ENCODE peak calls at places on chromosome 9, in eight cellular contexts. T is RWPE2; W is psoas muscle; B is astrocyte; O is CD8-positive, alpha-beta T cell; Y is AG04450; J is SJCRH30; A is thoracic aorta. P is an unnamed sample.

GRCh38 chr9:73156593-73157187 is 5.0 kb downstream of the ANXA1 start:
- DNase-seq in Y (no peak), B (no peak), T (no peak), A (no peak), W (no peak), O (no peak), J (no peak), P (no peak)

GRCh38 chr9:86142973-86143372 is 43.6 kb upstream of the GOLM1 start:
- DNase-seq in W (no peak), B (no peak), Y (no peak), T (no peak), O (no peak), J (no peak), A (no peak), P (no peak)

GRCh38 chr9:133112361-133113026 is 8.5 kb downstream of the RALGDS start:
- DNase-seq in O (no peak), Y (no peak), B (no peak), W (peak; percentile 78), A (no peak), J (no peak), T (peak; percentile 47), P (peak; percentile 17)

GRCh38 chr9:14251146-14252071 is 62.5 kb downstream of the NFIB start:
- DNase-seq in T (peak; percentile 83), B (peak; percentile 89), O (no peak), A (peak; percentile 46), W (peak; percentile 92), Y (peak; percentile 39), J (peak; percentile 52), P (no peak)

GRCh38 chr9:14158911-14159310 is 155.0 kb downstream of the NFIB start:
- DNase-seq in J (no peak), W (no peak), O (no peak), A (no peak), B (peak; percentile 79), T (no peak), Y (no peak), P (no peak)

GRCh38 chr9:89080193-89080592 is 88.9 kb downstream of the S1PR3 start:
- DNase-seq in O (no peak), A (no peak), J (no peak), Y (no peak), W (peak; percentile 66), T (no peak), B (no peak), P (no peak)

GRCh38 chr9:4048441-4048840 is 251.4 kb downstream of the GLIS3 start:
- DNase-seq in T (no peak), A (no peak), B (peak; percentile 39), W (no peak), J (peak; percentile 10), Y (peak; percentile 7), O (no peak), P (no peak)

GRCh38 chr9:35729700-35730485 is 2.1 kb downstream of the TLN1 start:
- DNase-seq in T (no peak), A (no peak), Y (peak; percentile 69), W (peak; percentile 73), J (peak; percentile 52), B (peak; percentile 81), O (no peak), P (peak; percentile 20)

GRCh38 chr9:27425827-27426716 is 98.0 kb upstream of the IFNK start:
- DNase-seq in W (no peak), A (no peak), T (no peak), B (no peak), O (no peak), J (no peak), Y (no peak), P (no peak)

GRCh38 chr9:77177894-77178794 is 810 bp downstream of the VPS13A start:
- DNase-seq in Y (no peak), A (no peak), B (peak; percentile 20), T (no peak), J (peak; percentile 61), O (peak; percentile 66), W (peak; percentile 75), P (peak; percentile 39)

GRCh38 chr9:6667633-6668280 is 22.2 kb upstream of the GLDC start:
- DNase-seq in B (peak; percentile 12), T (no peak), J (peak; percentile 12), A (no peak), O (no peak), W (no peak), Y (no peak), P (peak; percentile 12)

GRCh38 chr9:103277240-103277639 is 282.1 kb downstream of the CYLC2 start:
- DNase-seq in B (no peak), Y (no peak), O (no peak), J (no peak), A (no peak), W (no peak), T (no peak), P (no peak)

GRCh38 chr9:13014484-13014883 is 239.7 kb downstream of the LURAP1L start:
- DNase-seq in J (no peak), A (no peak), Y (no peak), W (no peak), O (no peak), B (peak; percentile 68), T (no peak), P (no peak)

GRCh38 chr9:118058227-118058626 is 354.0 kb downstream of the TLR4 start:
- DNase-seq in A (no peak), T (no peak), W (no peak), O (no peak), Y (no peak), J (no peak), B (no peak), P (no peak)

GRCh38 chr9:121057821-121058220 is 7.7 kb upstream of the C5 start:
- DNase-seq in T (no peak), Y (no peak), A (no peak), O (no peak), J (no peak), B (no peak), W (no peak), P (no peak)

GRCh38 chr9:91328186-91328585 is 33.5 kb downstream of the AUH start:
- DNase-seq in B (no peak), T (no peak), Y (no peak), O (no peak), J (no peak), A (no peak), W (no peak), P (no peak)

GRCh38 chr9:115973241-115973640 is 180.3 kb upstream of the PAPPA start:
- DNase-seq in W (no peak), O (no peak), Y (no peak), B (no peak), T (no peak), A (no peak), J (no peak), P (no peak)

GRCh38 chr9:127397722-127398647 is 1.0 kb downstream of the SLC2A8 start:
- DNase-seq in J (peak; percentile 68), A (no peak), O (peak; percentile 67), Y (no peak), W (peak; percentile 74), B (no peak), T (no peak), P (peak; percentile 82)

GRCh38 chr9:98807811-98808195 is 333 bp downstream of the GALNT12 start:
- DNase-seq in B (no peak), W (no peak), A (no peak), T (no peak), J (no peak), Y (no peak), O (no peak), P (peak; percentile 54)

GRCh38 chr9:72131206-72131605 is 18.0 kb upstream of the GDA start:
- DNase-seq in B (no peak), A (no peak), W (no peak), J (no peak), O (no peak), Y (no peak), T (no peak), P (no peak)

GRCh38 chr9:122122468-122122867 is 29.4 kb upstream of the TTLL11 start:
- DNase-seq in W (no peak), J (no peak), Y (no peak), O (no peak), B (no peak), A (no peak), T (no peak), P (no peak)

GRCh38 chr9:2234371-2234893 is 219.3 kb downstream of the SMARCA2 start:
- DNase-seq in B (no peak), O (no peak), W (no peak), T (no peak), A (no peak), Y (no peak), J (peak; percentile 27), P (peak; percentile 46)

GRCh38 chr9:37994639-37995347 is 74.2 kb downstream of the SHB start:
- DNase-seq in B (peak; percentile 70), W (peak; percentile 93), O (no peak), A (no peak), J (peak; percentile 98), Y (peak; percentile 34), T (peak; percentile 69), P (peak; percentile 83)

GRCh38 chr9:6816581-6816980 is 58.8 kb downstream of the KDM4C start:
- DNase-seq in O (no peak), W (no peak), A (no peak), J (no peak), B (no peak), Y (no peak), T (no peak), P (no peak)

GRCh38 chr9:91211919-91212318 is 149.8 kb downstream of the AUH start:
- DNase-seq in B (no peak), J (no peak), T (no peak), Y (no peak), A (no peak), W (no peak), O (no peak), P (no peak)

GRCh38 chr9:93092171-93092991 is 3.6 kb upstream of the CARD19 start:
- DNase-seq in B (no peak), Y (no peak), W (no peak), T (peak; percentile 47), O (peak; percentile 46), A (no peak), J (no peak), P (no peak)
- H3K27ac ChIP-seq in B (peak overlapping the region; percentile 42), Y (peak overlapping the region; percentile 65), W (peak overlapping the region; percentile 55), T (no peak overlapping the region), O (no peak overlapping the region), A (peak overlapping the region; percentile 17), J (no peak overlapping the region), P (no peak overlapping the region)

GRCh38 chr9:113524460-113524859 is 60.9 kb downstream of the RGS3 start:
- DNase-seq in O (no peak), W (no peak), J (peak; percentile 60), Y (no peak), A (no peak), B (no peak), T (no peak), P (no peak)
- H3K4me3 ChIP-seq in O (peak overlapping the region; percentile 31), W (no peak overlapping the region), J (no peak overlapping the region), Y (no peak overlapping the region), A (no peak overlapping the region), B (no peak overlapping the region), T (no peak overlapping the region), P (no peak overlapping the region)

DNA sequence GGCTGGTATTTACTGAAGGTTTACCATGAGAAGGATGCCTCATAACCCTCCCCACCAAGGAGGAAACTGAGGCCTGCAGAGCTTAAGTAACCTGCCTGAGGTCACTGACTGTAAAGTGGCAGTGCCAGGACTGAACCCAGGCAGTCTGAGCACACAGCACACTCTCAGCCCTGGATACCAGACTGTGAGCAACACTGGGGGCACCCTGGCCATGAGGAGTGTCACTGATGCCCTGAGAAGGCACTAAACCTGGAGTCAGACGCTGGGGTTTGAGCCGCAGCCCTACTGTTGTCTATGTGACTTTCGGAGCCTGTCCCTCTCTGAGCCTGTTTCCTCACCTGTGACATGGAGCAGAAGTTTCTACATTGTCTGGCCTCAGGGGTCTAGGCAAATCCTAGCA is 36.2 kb downstream of the B4GALT1 start:
- DNase-seq in Y (no peak), W (no peak), O (no peak), T (no peak), B (no peak), A (no peak), J (no peak), P (no peak)
- H3K27ac ChIP-seq in Y (no peak overlapping the region), W (peak overlapping the region; percentile 39), O (no peak overlapping the region), T (peak overlapping the region; percentile 66), B (no peak overlapping the region), A (no peak overlapping the region), J (no peak overlapping the region), P (no peak overlapping the region)

GRCh38 chr9:129667378-129667777 is 1.9 kb downstream of the PRRX2 start:
- DNase-seq in T (no peak), O (no peak), Y (no peak), A (no peak), W (no peak), B (no peak), J (no peak), P (no peak)
- H3K4me3 ChIP-seq in T (no peak overlapping the region), O (no peak overlapping the region), Y (peak overlapping the region; percentile 75), A (peak overlapping the region; percentile 85), W (no peak overlapping the region), B (no peak overlapping the region), J (no peak overlapping the region), P (no peak overlapping the region)